ENCODE peak calls at places on chromosomes 6 and 20, in six cellular contexts. C, K, F, Q, M and O are unnamed samples.

GRCh38 chr6:137248702-137249101 is 29.5 kb upstream of the IFNGR1 start:
- DNase-seq in Q (no peak), K (no peak), M (no peak), C (no peak), F (no peak), O (no peak)

GRCh38 chr6:12911387-12911960 is 194.9 kb downstream of the PHACTR1 start:
- DNase-seq in F (no peak), C (peak), M (peak), K (no peak), Q (peak), O (no peak)

GRCh38 chr6:87264481-87264880 is 57.9 kb upstream of the SMIM8 start:
- DNase-seq in C (no peak), Q (no peak), M (no peak), K (no peak), F (no peak), O (no peak)

GRCh38 chr20:20199338-20200160 is 147.2 kb downstream of the CFAP61 start:
- DNase-seq in C (no peak), F (no peak), M (peak), Q (no peak), K (no peak), O (no peak)

GRCh38 chr6:10419749-10420545 is 5.1 kb upstream of the TFAP2A start:
- DNase-seq in M (no peak), K (no peak), C (no peak), F (peak), Q (no peak), O (no peak)

GRCh38 chr20:10309326-10309725 is 90.7 kb downstream of the SNAP25 start:
- DNase-seq in F (no peak), M (no peak), Q (peak), C (peak), K (no peak), O (no peak)

GRCh38 chr6:88806728-88807127 is 156.7 kb downstream of the RNGTT start:
- DNase-seq in K (no peak), Q (no peak), F (no peak), C (no peak), M (no peak), O (no peak)

GRCh38 chr6:45148278-45148677 is 179.9 kb upstream of the RUNX2 start:
- DNase-seq in Q (no peak), C (peak), M (no peak), F (no peak), K (no peak), O (no peak)

GRCh38 chr6:71291991-71292390 is 3.4 kb downstream of the OGFRL1 start:
- DNase-seq in F (no peak), M (no peak), K (no peak), C (peak), Q (peak), O (no peak)

GRCh38 chr6:148509789-148510581 is 167.3 kb downstream of the SASH1 start:
- DNase-seq in Q (peak), M (peak), K (no peak), C (peak), F (peak), O (no peak)

GRCh38 chr6:56399672-56400263 is 152.4 kb upstream of the COL21A1 start:
- DNase-seq in K (no peak), M (peak), C (no peak), Q (no peak), F (no peak), O (no peak)

GRCh38 chr20:9306521-9306920 is 207.9 kb upstream of the LAMP5 start:
- DNase-seq in F (no peak), K (no peak), M (peak), C (peak), Q (peak), O (no peak)

GRCh38 chr6:144285548-144285797 is 338 bp downstream of the UTRN start:
- DNase-seq in K (no peak), M (no peak), Q (no peak), F (no peak), C (no peak), O (no peak)

GRCh38 chr6:144284753-144285547 is at the start of gene UTRN:
- DNase-seq in F (peak), C (peak), K (peak), Q (peak), M (peak), O (peak)

GRCh38 chr6:144289006-144289405 is 3.9 kb downstream of the UTRN start:
- DNase-seq in M (no peak), C (no peak), Q (no peak), F (no peak), K (no peak), O (no peak)

GRCh38 chr6:144285798-144286502 is 815 bp downstream of the UTRN start:
- DNase-seq in F (peak), Q (peak), K (peak), C (peak), M (peak), O (no peak)

DNA sequence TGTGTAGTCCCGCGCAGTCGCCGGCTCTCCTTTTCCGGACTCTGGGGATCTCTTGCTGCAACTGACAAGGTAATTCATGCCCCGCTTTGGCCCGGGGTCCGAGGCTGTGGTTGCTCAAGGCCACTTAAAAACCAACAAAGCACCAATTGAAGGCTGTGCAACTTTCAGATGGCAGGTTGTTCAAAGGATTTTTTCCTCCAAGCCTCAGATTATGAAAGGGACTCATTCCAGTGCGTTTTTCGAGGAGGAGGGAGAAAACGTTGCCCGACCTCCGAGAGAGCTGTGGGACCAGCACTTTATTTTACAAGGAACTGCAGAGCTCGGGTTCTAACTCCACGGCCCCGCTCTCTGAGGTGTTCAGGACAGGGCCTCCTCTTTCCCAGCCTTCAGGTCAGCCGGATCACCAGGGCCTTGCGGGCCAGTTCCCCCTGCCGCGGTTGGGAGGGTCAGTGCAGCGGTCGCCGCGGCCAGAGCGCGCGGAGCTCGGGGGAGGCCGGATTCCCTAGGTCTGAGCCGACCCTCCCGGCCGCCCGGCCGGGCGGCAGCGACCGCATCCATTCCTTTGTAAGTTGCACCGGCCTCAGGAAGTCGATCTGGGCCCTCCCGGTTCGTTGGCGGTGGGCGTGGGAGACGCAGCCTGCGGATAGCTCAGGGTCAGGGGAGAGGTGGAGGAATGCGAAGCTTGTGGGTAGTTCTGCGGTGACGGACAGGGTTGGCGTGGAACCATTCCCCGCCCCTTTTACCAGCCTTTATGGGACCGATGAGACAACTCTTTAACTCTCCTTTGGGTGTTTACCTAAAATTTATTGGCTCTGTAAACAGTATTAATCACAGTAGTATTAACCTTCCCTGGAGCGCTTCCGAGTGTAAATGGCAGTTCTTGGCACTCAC is 1.6 kb downstream of the UTRN start:
- DNase-seq in M (peak), F (peak), K (peak), Q (peak), C (peak), O (no peak)
- H2BK5ac ChIP-seq in M (no peak), F (peak), K (no peak), Q (peak), C (peak), O (no peak)

GRCh38 chr6:108915258-108915657 is 67.0 kb downstream of the ARMC2 start:
- DNase-seq in Q (no peak), C (no peak), F (no peak), K (no peak), M (no peak), O (no peak)

GRCh38 chr6:108916026-108916689 is 67.9 kb downstream of the ARMC2 start:
- DNase-seq in Q (no peak), M (no peak), F (no peak), K (no peak), C (no peak), O (no peak)

DNA sequence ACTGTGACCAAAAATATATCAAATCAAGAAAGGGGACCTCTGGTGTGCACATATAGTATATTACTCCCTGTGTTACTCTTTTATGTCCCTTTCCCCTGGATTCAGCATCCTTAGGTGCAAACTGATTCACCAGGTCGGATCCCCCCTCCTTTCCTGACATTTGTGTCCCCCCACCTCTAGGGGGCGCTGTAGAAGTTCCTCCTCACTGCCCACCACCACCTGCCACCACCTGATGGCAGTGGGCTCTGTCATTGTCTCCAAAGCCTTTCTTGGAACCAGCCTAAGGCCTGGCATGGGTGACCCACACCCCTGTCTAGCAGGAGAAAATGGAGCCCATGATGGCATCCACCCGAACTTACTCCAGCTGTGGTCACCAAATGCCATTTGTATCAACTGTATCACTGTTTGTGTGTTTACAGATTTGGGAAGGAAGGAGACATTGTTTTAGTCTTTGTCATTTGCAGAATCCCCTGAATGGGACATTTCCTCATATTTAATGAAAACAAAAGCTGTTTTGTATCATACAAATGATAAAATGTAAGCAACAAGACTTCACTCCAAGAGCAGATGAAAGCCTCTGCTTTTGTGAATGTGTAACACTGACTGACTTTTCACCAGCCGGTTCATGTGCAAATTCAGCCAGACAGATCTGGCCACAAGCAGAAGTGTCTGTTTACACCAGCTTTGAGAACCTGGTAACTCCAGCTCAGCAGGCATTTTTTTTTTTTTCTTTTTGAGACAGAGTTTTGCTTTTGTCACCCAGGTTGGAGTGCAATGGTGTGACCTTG is 66.2 kb downstream of the ARMC2 start:
- DNase-seq in K (peak), M (peak), Q (peak), F (no peak), C (peak), O (no peak)
- H2BK5ac ChIP-seq in K (no peak), M (no peak), Q (no peak), F (no peak), C (no peak), O (no peak)

GRCh38 chr20:23129256-23129655 is 43.1 kb upstream of the CD93 start:
- DNase-seq in F (no peak), K (no peak), M (no peak), C (no peak), Q (no peak), O (no peak)
- H2BK5ac ChIP-seq in F (no peak), K (no peak), M (no peak), C (no peak), Q (no peak), O (no peak)

GRCh38 chr20:2101935-2102584 is 433 bp downstream of the STK35 start:
- DNase-seq in C (peak), K (peak), F (peak), Q (peak), M (peak), O (peak)
- H2BK5ac ChIP-seq in C (peak), K (peak), F (peak), Q (peak), M (peak), O (peak)

GRCh38 chr20:25033250-25033940 is 24.5 kb downstream of the ACSS1 start:
- DNase-seq in C (no peak), M (no peak), Q (no peak), F (peak), K (no peak), O (no peak)
- H2BK5ac ChIP-seq in C (no peak), M (no peak), Q (no peak), F (no peak), K (no peak), O (no peak)

GRCh38 chr20:52019313-52019712 is 172.3 kb downstream of the ZFP64 start:
- DNase-seq in C (no peak), M (no peak), F (no peak), K (no peak), Q (no peak), O (no peak)

GRCh38 chr20:52012093-52012492 is 179.5 kb downstream of the ZFP64 start:
- DNase-seq in C (no peak), M (no peak), F (no peak), K (no peak), Q (no peak), O (no peak)

GRCh38 chr20:52015155-52015554 is 176.4 kb downstream of the ZFP64 start:
- DNase-seq in Q (no peak), F (no peak), M (no peak), C (no peak), K (no peak), O (no peak)

GRCh38 chr20:52016022-52016421 is 175.6 kb downstream of the ZFP64 start:
- DNase-seq in K (no peak), F (no peak), C (no peak), M (no peak), Q (no peak), O (no peak)

GRCh38 chr20:52017669-52018317 is 173.8 kb downstream of the ZFP64 start:
- DNase-seq in C (no peak), M (no peak), K (no peak), F (no peak), Q (no peak), O (no peak)
- H2BK5ac ChIP-seq in C (no peak), M (no peak), K (no peak), F (no peak), Q (no peak), O (no peak)